ENCODE peak calls at places on chromosomes 4 and X, in six cellular contexts. One of them, this sample, is unnamed.

GRCh38 chr4:26302390-26302897 is 18.4 kb upstream of the RBPJ start:
- DNase-seq in stimulated activated naive B cell treated with anti-CD40 and anti-IgM and Interleukin-4, amounts not matched to agents 10 μg/mL and 1 μg/mL and 100 μg/mL, for 72 hours: no peak
- DNase-seq in WTC11: no peak
- DNase-seq in substantia nigra: no peak
- DNase-seq in activated CD4-positive, CD25-positive, alpha-beta regulatory T cell treated with anti-CD3 and anti-CD28 coated beads, Interleukin-2, amount 50 U/mL, for 16 hours: no peak
- DNase-seq in CD4-positive, CD25-positive, alpha-beta regulatory T cell: no peak
- DNase-seq in this sample: peak; percentile 84

GRCh38 chr4:69750346-69750745 is 10.1 kb downstream of the SULT1B1 start:
- DNase-seq in stimulated activated naive B cell treated with anti-CD40 and anti-IgM and Interleukin-4, amounts not matched to agents 10 μg/mL and 1 μg/mL and 100 μg/mL, for 72 hours: no peak
- DNase-seq in WTC11: no peak
- DNase-seq in substantia nigra: no peak
- DNase-seq in activated CD4-positive, CD25-positive, alpha-beta regulatory T cell treated with anti-CD3 and anti-CD28 coated beads, Interleukin-2, amount 50 U/mL, for 16 hours: no peak
- DNase-seq in CD4-positive, CD25-positive, alpha-beta regulatory T cell: no peak
- DNase-seq in this sample: no peak

GRCh38 chr4:182895791-182896292 is 21.3 kb downstream of the DCTD start:
- DNase-seq in stimulated activated naive B cell treated with anti-CD40 and anti-IgM and Interleukin-4, amounts not matched to agents 10 μg/mL and 1 μg/mL and 100 μg/mL, for 72 hours: no peak
- DNase-seq in WTC11: no peak
- DNase-seq in substantia nigra: no peak
- DNase-seq in activated CD4-positive, CD25-positive, alpha-beta regulatory T cell treated with anti-CD3 and anti-CD28 coated beads, Interleukin-2, amount 50 U/mL, for 16 hours: no peak
- DNase-seq in CD4-positive, CD25-positive, alpha-beta regulatory T cell: no peak
- DNase-seq in this sample: no peak

GRCh38 chrX:105618393-105619101 is 203.8 kb upstream of the NRK start:
- DNase-seq in stimulated activated naive B cell treated with anti-CD40 and anti-IgM and Interleukin-4, amounts not matched to agents 10 μg/mL and 1 μg/mL and 100 μg/mL, for 72 hours: no peak
- DNase-seq in WTC11: no peak
- DNase-seq in substantia nigra: no peak
- DNase-seq in activated CD4-positive, CD25-positive, alpha-beta regulatory T cell treated with anti-CD3 and anti-CD28 coated beads, Interleukin-2, amount 50 U/mL, for 16 hours: no peak
- DNase-seq in CD4-positive, CD25-positive, alpha-beta regulatory T cell: no peak
- DNase-seq in this sample: no peak

GRCh38 chr4:76948441-76949292 is 885 bp upstream of the SEPTIN11 start:
- DNase-seq in stimulated activated naive B cell treated with anti-CD40 and anti-IgM and Interleukin-4, amounts not matched to agents 10 μg/mL and 1 μg/mL and 100 μg/mL, for 72 hours: peak; percentile 75
- DNase-seq in WTC11: peak; percentile 71
- DNase-seq in substantia nigra: peak; percentile 58
- DNase-seq in activated CD4-positive, CD25-positive, alpha-beta regulatory T cell treated with anti-CD3 and anti-CD28 coated beads, Interleukin-2, amount 50 U/mL, for 16 hours: peak; percentile 25
- DNase-seq in CD4-positive, CD25-positive, alpha-beta regulatory T cell: peak; percentile 58
- DNase-seq in this sample: peak; percentile 47

GRCh38 chr4:24763631-24764302 is 31.6 kb upstream of the SOD3 start:
- DNase-seq in stimulated activated naive B cell treated with anti-CD40 and anti-IgM and Interleukin-4, amounts not matched to agents 10 μg/mL and 1 μg/mL and 100 μg/mL, for 72 hours: no peak
- DNase-seq in WTC11: no peak
- DNase-seq in substantia nigra: no peak
- DNase-seq in activated CD4-positive, CD25-positive, alpha-beta regulatory T cell treated with anti-CD3 and anti-CD28 coated beads, Interleukin-2, amount 50 U/mL, for 16 hours: no peak
- DNase-seq in CD4-positive, CD25-positive, alpha-beta regulatory T cell: no peak
- DNase-seq in this sample: no peak

GRCh38 chr4:175891863-175892262 is 79.8 kb upstream of the GPM6A start:
- DNase-seq in stimulated activated naive B cell treated with anti-CD40 and anti-IgM and Interleukin-4, amounts not matched to agents 10 μg/mL and 1 μg/mL and 100 μg/mL, for 72 hours: no peak
- DNase-seq in WTC11: no peak
- DNase-seq in substantia nigra: no peak
- DNase-seq in activated CD4-positive, CD25-positive, alpha-beta regulatory T cell treated with anti-CD3 and anti-CD28 coated beads, Interleukin-2, amount 50 U/mL, for 16 hours: no peak
- DNase-seq in CD4-positive, CD25-positive, alpha-beta regulatory T cell: no peak
- DNase-seq in this sample: no peak

GRCh38 chrX:1390621-1391369 is 1.1 kb downstream of the SLC25A6 start:
- DNase-seq in stimulated activated naive B cell treated with anti-CD40 and anti-IgM and Interleukin-4, amounts not matched to agents 10 μg/mL and 1 μg/mL and 100 μg/mL, for 72 hours: no peak
- DNase-seq in WTC11: peak; percentile 4
- DNase-seq in substantia nigra: no peak
- DNase-seq in activated CD4-positive, CD25-positive, alpha-beta regulatory T cell treated with anti-CD3 and anti-CD28 coated beads, Interleukin-2, amount 50 U/mL, for 16 hours: no peak
- DNase-seq in CD4-positive, CD25-positive, alpha-beta regulatory T cell: no peak
- DNase-seq in this sample: no peak

GRCh38 chr4:107665001-107665400 is 55.0 kb downstream of the PAPSS1 start:
- DNase-seq in stimulated activated naive B cell treated with anti-CD40 and anti-IgM and Interleukin-4, amounts not matched to agents 10 μg/mL and 1 μg/mL and 100 μg/mL, for 72 hours: no peak
- DNase-seq in WTC11: no peak
- DNase-seq in substantia nigra: no peak
- DNase-seq in activated CD4-positive, CD25-positive, alpha-beta regulatory T cell treated with anti-CD3 and anti-CD28 coated beads, Interleukin-2, amount 50 U/mL, for 16 hours: no peak
- DNase-seq in CD4-positive, CD25-positive, alpha-beta regulatory T cell: no peak
- DNase-seq in this sample: no peak

GRCh38 chr4:180449395-180449956 is 1793.7 kb upstream of the TENM3 start:
- DNase-seq in stimulated activated naive B cell treated with anti-CD40 and anti-IgM and Interleukin-4, amounts not matched to agents 10 μg/mL and 1 μg/mL and 100 μg/mL, for 72 hours: no peak
- DNase-seq in WTC11: peak; percentile 56
- DNase-seq in substantia nigra: no peak
- DNase-seq in activated CD4-positive, CD25-positive, alpha-beta regulatory T cell treated with anti-CD3 and anti-CD28 coated beads, Interleukin-2, amount 50 U/mL, for 16 hours: no peak
- DNase-seq in CD4-positive, CD25-positive, alpha-beta regulatory T cell: no peak
- DNase-seq in this sample: no peak

GRCh38 chr4:108947526-108947925 is 184.7 kb upstream of the ETNPPL start:
- DNase-seq in stimulated activated naive B cell treated with anti-CD40 and anti-IgM and Interleukin-4, amounts not matched to agents 10 μg/mL and 1 μg/mL and 100 μg/mL, for 72 hours: no peak
- DNase-seq in WTC11: no peak
- DNase-seq in substantia nigra: no peak
- DNase-seq in activated CD4-positive, CD25-positive, alpha-beta regulatory T cell treated with anti-CD3 and anti-CD28 coated beads, Interleukin-2, amount 50 U/mL, for 16 hours: no peak
- DNase-seq in CD4-positive, CD25-positive, alpha-beta regulatory T cell: no peak
- DNase-seq in this sample: no peak

GRCh38 chr4:178296669-178297068 is 854.4 kb upstream of the AGA start:
- DNase-seq in stimulated activated naive B cell treated with anti-CD40 and anti-IgM and Interleukin-4, amounts not matched to agents 10 μg/mL and 1 μg/mL and 100 μg/mL, for 72 hours: no peak
- DNase-seq in WTC11: peak; percentile 14
- DNase-seq in substantia nigra: no peak
- DNase-seq in activated CD4-positive, CD25-positive, alpha-beta regulatory T cell treated with anti-CD3 and anti-CD28 coated beads, Interleukin-2, amount 50 U/mL, for 16 hours: no peak
- DNase-seq in CD4-positive, CD25-positive, alpha-beta regulatory T cell: no peak
- DNase-seq in this sample: no peak

GRCh38 chr4:1300466-1301455 is 11.1 kb downstream of the MAEA start:
- DNase-seq in stimulated activated naive B cell treated with anti-CD40 and anti-IgM and Interleukin-4, amounts not matched to agents 10 μg/mL and 1 μg/mL and 100 μg/mL, for 72 hours: no peak
- DNase-seq in WTC11: no peak
- DNase-seq in substantia nigra: no peak
- DNase-seq in activated CD4-positive, CD25-positive, alpha-beta regulatory T cell treated with anti-CD3 and anti-CD28 coated beads, Interleukin-2, amount 50 U/mL, for 16 hours: no peak
- DNase-seq in CD4-positive, CD25-positive, alpha-beta regulatory T cell: no peak
- DNase-seq in this sample: peak; percentile 100

GRCh38 chr4:47061435-47061834 is 30.1 kb downstream of the GABRB1 start:
- DNase-seq in stimulated activated naive B cell treated with anti-CD40 and anti-IgM and Interleukin-4, amounts not matched to agents 10 μg/mL and 1 μg/mL and 100 μg/mL, for 72 hours: no peak
- DNase-seq in WTC11: no peak
- DNase-seq in substantia nigra: no peak
- DNase-seq in activated CD4-positive, CD25-positive, alpha-beta regulatory T cell treated with anti-CD3 and anti-CD28 coated beads, Interleukin-2, amount 50 U/mL, for 16 hours: no peak
- DNase-seq in CD4-positive, CD25-positive, alpha-beta regulatory T cell: no peak
- DNase-seq in this sample: no peak

GRCh38 chrX:101999644-102000539 is 68.1 kb upstream of the ZMAT1 start:
- DNase-seq in stimulated activated naive B cell treated with anti-CD40 and anti-IgM and Interleukin-4, amounts not matched to agents 10 μg/mL and 1 μg/mL and 100 μg/mL, for 72 hours: no peak
- DNase-seq in WTC11: peak; percentile 45
- DNase-seq in substantia nigra: no peak
- DNase-seq in activated CD4-positive, CD25-positive, alpha-beta regulatory T cell treated with anti-CD3 and anti-CD28 coated beads, Interleukin-2, amount 50 U/mL, for 16 hours: no peak
- DNase-seq in CD4-positive, CD25-positive, alpha-beta regulatory T cell: no peak
- DNase-seq in this sample: no peak

GRCh38 chr4:106329027-106329618 is 12.8 kb downstream of the AIMP1 start:
- DNase-seq in stimulated activated naive B cell treated with anti-CD40 and anti-IgM and Interleukin-4, amounts not matched to agents 10 μg/mL and 1 μg/mL and 100 μg/mL, for 72 hours: no peak
- DNase-seq in WTC11: no peak
- DNase-seq in substantia nigra: no peak
- DNase-seq in activated CD4-positive, CD25-positive, alpha-beta regulatory T cell treated with anti-CD3 and anti-CD28 coated beads, Interleukin-2, amount 50 U/mL, for 16 hours: no peak
- DNase-seq in CD4-positive, CD25-positive, alpha-beta regulatory T cell: peak; percentile 40
- DNase-seq in this sample: peak; percentile 23

GRCh38 chrX:38817004-38817703 is 15.9 kb downstream of the MID1IP1 start:
- DNase-seq in stimulated activated naive B cell treated with anti-CD40 and anti-IgM and Interleukin-4, amounts not matched to agents 10 μg/mL and 1 μg/mL and 100 μg/mL, for 72 hours: no peak
- DNase-seq in WTC11: peak; percentile 21
- DNase-seq in substantia nigra: no peak
- DNase-seq in activated CD4-positive, CD25-positive, alpha-beta regulatory T cell treated with anti-CD3 and anti-CD28 coated beads, Interleukin-2, amount 50 U/mL, for 16 hours: no peak
- DNase-seq in CD4-positive, CD25-positive, alpha-beta regulatory T cell: no peak
- DNase-seq in this sample: peak; percentile 55

GRCh38 chr4:152554742-152555141 is 18.9 kb upstream of the FBXW7 start:
- DNase-seq in stimulated activated naive B cell treated with anti-CD40 and anti-IgM and Interleukin-4, amounts not matched to agents 10 μg/mL and 1 μg/mL and 100 μg/mL, for 72 hours: no peak
- DNase-seq in WTC11: no peak
- DNase-seq in substantia nigra: no peak
- DNase-seq in activated CD4-positive, CD25-positive, alpha-beta regulatory T cell treated with anti-CD3 and anti-CD28 coated beads, Interleukin-2, amount 50 U/mL, for 16 hours: no peak
- DNase-seq in CD4-positive, CD25-positive, alpha-beta regulatory T cell: no peak
- DNase-seq in this sample: no peak

GRCh38 chr4:113052379-113052951 is 3.0 kb downstream of the ANK2 start:
- DNase-seq in stimulated activated naive B cell treated with anti-CD40 and anti-IgM and Interleukin-4, amounts not matched to agents 10 μg/mL and 1 μg/mL and 100 μg/mL, for 72 hours: no peak
- DNase-seq in WTC11: no peak
- DNase-seq in substantia nigra: no peak
- DNase-seq in activated CD4-positive, CD25-positive, alpha-beta regulatory T cell treated with anti-CD3 and anti-CD28 coated beads, Interleukin-2, amount 50 U/mL, for 16 hours: no peak
- DNase-seq in CD4-positive, CD25-positive, alpha-beta regulatory T cell: no peak
- DNase-seq in this sample: no peak

GRCh38 chr4:95363579-95363965 is 185.2 kb downstream of the UNC5C start:
- DNase-seq in stimulated activated naive B cell treated with anti-CD40 and anti-IgM and Interleukin-4, amounts not matched to agents 10 μg/mL and 1 μg/mL and 100 μg/mL, for 72 hours: no peak
- DNase-seq in WTC11: no peak
- DNase-seq in substantia nigra: no peak
- DNase-seq in activated CD4-positive, CD25-positive, alpha-beta regulatory T cell treated with anti-CD3 and anti-CD28 coated beads, Interleukin-2, amount 50 U/mL, for 16 hours: no peak
- DNase-seq in CD4-positive, CD25-positive, alpha-beta regulatory T cell: no peak
- DNase-seq in this sample: no peak

GRCh38 chr4:4555916-4556315 is 14.1 kb upstream of the STX18 start:
- DNase-seq in stimulated activated naive B cell treated with anti-CD40 and anti-IgM and Interleukin-4, amounts not matched to agents 10 μg/mL and 1 μg/mL and 100 μg/mL, for 72 hours: no peak
- DNase-seq in WTC11: no peak
- DNase-seq in substantia nigra: no peak
- DNase-seq in activated CD4-positive, CD25-positive, alpha-beta regulatory T cell treated with anti-CD3 and anti-CD28 coated beads, Interleukin-2, amount 50 U/mL, for 16 hours: no peak
- DNase-seq in CD4-positive, CD25-positive, alpha-beta regulatory T cell: no peak
- DNase-seq in this sample: no peak

GRCh38 chr4:185909959-185910358 is 98.0 kb upstream of the SORBS2 start:
- DNase-seq in stimulated activated naive B cell treated with anti-CD40 and anti-IgM and Interleukin-4, amounts not matched to agents 10 μg/mL and 1 μg/mL and 100 μg/mL, for 72 hours: no peak
- DNase-seq in WTC11: no peak
- DNase-seq in substantia nigra: no peak
- DNase-seq in activated CD4-positive, CD25-positive, alpha-beta regulatory T cell treated with anti-CD3 and anti-CD28 coated beads, Interleukin-2, amount 50 U/mL, for 16 hours: no peak
- DNase-seq in CD4-positive, CD25-positive, alpha-beta regulatory T cell: no peak
- DNase-seq in this sample: no peak

GRCh38 chr4:104743141-104743748 is 248.6 kb upstream of the CXXC4 start:
- DNase-seq in stimulated activated naive B cell treated with anti-CD40 and anti-IgM and Interleukin-4, amounts not matched to agents 10 μg/mL and 1 μg/mL and 100 μg/mL, for 72 hours: peak; percentile 27
- DNase-seq in WTC11: no peak
- DNase-seq in substantia nigra: no peak
- DNase-seq in activated CD4-positive, CD25-positive, alpha-beta regulatory T cell treated with anti-CD3 and anti-CD28 coated beads, Interleukin-2, amount 50 U/mL, for 16 hours: no peak
- DNase-seq in CD4-positive, CD25-positive, alpha-beta regulatory T cell: no peak
- DNase-seq in this sample: no peak

GRCh38 chr4:113665036-113665435 is 96.5 kb downstream of the CAMK2D start:
- DNase-seq in stimulated activated naive B cell treated with anti-CD40 and anti-IgM and Interleukin-4, amounts not matched to agents 10 μg/mL and 1 μg/mL and 100 μg/mL, for 72 hours: no peak
- DNase-seq in WTC11: no peak
- DNase-seq in substantia nigra: no peak
- DNase-seq in activated CD4-positive, CD25-positive, alpha-beta regulatory T cell treated with anti-CD3 and anti-CD28 coated beads, Interleukin-2, amount 50 U/mL, for 16 hours: no peak
- DNase-seq in CD4-positive, CD25-positive, alpha-beta regulatory T cell: no peak
- DNase-seq in this sample: no peak

GRCh38 chrX:15679246-15679645 is 14.6 kb upstream of the CLTRN start:
- DNase-seq in stimulated activated naive B cell treated with anti-CD40 and anti-IgM and Interleukin-4, amounts not matched to agents 10 μg/mL and 1 μg/mL and 100 μg/mL, for 72 hours: no peak
- DNase-seq in WTC11: no peak
- DNase-seq in substantia nigra: no peak
- DNase-seq in activated CD4-positive, CD25-positive, alpha-beta regulatory T cell treated with anti-CD3 and anti-CD28 coated beads, Interleukin-2, amount 50 U/mL, for 16 hours: no peak
- DNase-seq in CD4-positive, CD25-positive, alpha-beta regulatory T cell: no peak
- DNase-seq in this sample: no peak

This sample was measured in HL-60.